ENCODE peak calls at places on chromosomes 5 and 9, in ten cellular contexts. Q is endothelial cell, K is fibroblast of the aortic adventitia, D is HEK293T, V is pancreas, O is GM06990, Y is Kasumi-1, B is A549, T is iris pigment epithelial cell, W is heart right ventricle. E is an unnamed sample.

GRCh38 chr5:11619339-11620028 is 284.8 kb downstream of the CTNND2 start:
- DNase-seq in Q (no peak), K (no peak), D (no peak), V (no peak), O (no peak), Y (peak; percentile 11), B (no peak), T (no peak), W (no peak), E (peak; percentile 7)

GRCh38 chr5:152595327-152595890 is 190.3 kb upstream of the NMUR2 start:
- DNase-seq in Q (no peak), K (no peak), D (no peak), V (no peak), O (no peak), Y (no peak), B (no peak), T (no peak), W (no peak), E (no peak)

GRCh38 chr9:23586906-23587305 is 239.1 kb downstream of the ELAVL2 start:
- DNase-seq in Q (no peak), K (no peak), D (no peak), V (no peak), O (no peak), Y (peak; percentile 44), B (no peak), T (no peak), W (no peak), E (no peak)

GRCh38 chr5:68875351-68875750 is 218.5 kb upstream of the SLC30A5 start:
- DNase-seq in Q (no peak), K (no peak), D (no peak), V (no peak), O (no peak), Y (no peak), B (no peak), T (no peak), W (no peak), E (no peak)

GRCh38 chr5:68652507-68652906 is 437.0 kb downstream of the PIK3R1 start:
- DNase-seq in Q (no peak), K (peak; percentile 82), D (no peak), V (peak; percentile 29), O (no peak), Y (no peak), B (no peak), T (peak; percentile 72), W (no peak), E (no peak)

GRCh38 chr9:127904888-127905728 is 5.7 kb upstream of the ST6GALNAC6 start:
- DNase-seq in Q (no peak), K (no peak), D (no peak), V (peak; percentile 14), O (peak; percentile 64), Y (peak; percentile 58), B (no peak), T (no peak), W (no peak), E (no peak)

GRCh38 chr9:95349109-95350038 is 31.9 kb upstream of the FANCC start:
- DNase-seq in Q (peak; percentile 29), K (no peak), D (no peak), V (no peak), O (no peak), Y (no peak), B (no peak), T (no peak), W (no peak), E (no peak)

GRCh38 chr5:31463341-31463740 is 68.6 kb downstream of the DROSHA start:
- DNase-seq in Q (no peak), K (peak; percentile 41), D (no peak), V (no peak), O (no peak), Y (no peak), B (no peak), T (peak; percentile 57), W (no peak), E (no peak)

GRCh38 chr9:96505316-96505991 is 55.5 kb downstream of the HABP4 start:
- DNase-seq in Q (no peak), K (peak; percentile 43), D (no peak), V (no peak), O (no peak), Y (no peak), B (no peak), T (no peak), W (no peak), E (no peak)

GRCh38 chr9:130715270-130716077 is 21.9 kb downstream of the EXOSC2 start:
- DNase-seq in Q (no peak), K (peak; percentile 36), D (no peak), V (no peak), O (no peak), Y (no peak), B (no peak), T (peak; percentile 41), W (no peak), E (no peak)

GRCh38 chr5:173246135-173246495 is 11.1 kb upstream of the NKX2-5 start:
- DNase-seq in Q (no peak), K (no peak), D (no peak), V (no peak), O (no peak), Y (no peak), B (no peak), T (no peak), W (no peak), E (no peak)

GRCh38 chr5:1436036-1436435 is 9.2 kb downstream of the SLC6A3 start:
- DNase-seq in Q (no peak), K (no peak), D (no peak), V (no peak), O (no peak), Y (no peak), B (no peak), T (no peak), W (no peak), E (no peak)

GRCh38 chr9:126516936-126517750 is 96.6 kb upstream of the LMX1B start:
- DNase-seq in Q (no peak), K (peak; percentile 91), D (peak; percentile 54), V (no peak), O (peak; percentile 35), Y (peak; percentile 20), B (peak; percentile 61), T (peak; percentile 83), W (peak; percentile 40), E (peak; percentile 94)

GRCh38 chr9:76987594-76988200 is 31.8 kb upstream of the FOXB2 start:
- DNase-seq in Q (peak; percentile 49), K (peak; percentile 65), D (peak; percentile 60), V (peak; percentile 32), O (no peak), Y (peak; percentile 57), B (peak; percentile 38), T (peak; percentile 45), W (no peak), E (peak; percentile 74)

GRCh38 chr5:65721775-65722574 is at the start of the genes NLN and SGTB:
- DNase-seq in Q (peak; percentile 95), K (peak; percentile 66), D (peak; percentile 91), V (peak; percentile 88), O (peak; percentile 86), Y (peak; percentile 65), B (peak; percentile 74), T (peak; percentile 76), W (peak; percentile 83), E (peak; percentile 91)

GRCh38 chr5:104494043-104494442 is 931.5 kb upstream of the NUDT12 start:
- DNase-seq in Q (no peak), K (no peak), D (no peak), V (no peak), O (no peak), Y (no peak), B (no peak), T (no peak), W (no peak), E (no peak)

GRCh38 chr5:178940569-178941360 is at the start of gene ZNF454:
- DNase-seq in Q (no peak), K (peak; percentile 86), D (no peak), V (peak; percentile 97), O (no peak), Y (no peak), B (no peak), T (peak; percentile 93), W (peak; percentile 95), E (no peak)

GRCh38 chr9:129568560-129569505 is 52.1 kb downstream of the C9orf50 start:
- DNase-seq in Q (peak; percentile 48), K (no peak), D (peak; percentile 31), V (peak; percentile 69), O (no peak), Y (no peak), B (peak; percentile 53), T (peak; percentile 71), W (peak; percentile 50), E (peak; percentile 61)

GRCh38 chr9:77417570-77417969 is 230.6 kb downstream of the GNA14 start:
- DNase-seq in Q (no peak), K (peak; percentile 73), D (no peak), V (no peak), O (no peak), Y (no peak), B (no peak), T (peak; percentile 78), W (no peak), E (peak; percentile 74)

GRCh38 chr5:163478126-163478981 is 17.9 kb downstream of the HMMR start:
- DNase-seq in Q (no peak), K (peak; percentile 51), D (no peak), V (no peak), O (no peak), Y (no peak), B (no peak), T (peak; percentile 57), W (no peak), E (no peak)

GRCh38 chr5:62521319-62521718 is 57.3 kb upstream of the LRRC70 start:
- DNase-seq in Q (no peak), K (no peak), D (no peak), V (no peak), O (no peak), Y (peak; percentile 19), B (no peak), T (no peak), W (no peak), E (no peak)

GRCh38 chr9:101176384-101176783 is 147.9 kb downstream of the PLPPR1 start:
- DNase-seq in Q (no peak), K (no peak), D (peak; percentile 18), V (no peak), O (no peak), Y (no peak), B (no peak), T (no peak), W (no peak), E (peak; percentile 19)

GRCh38 chr9:68530618-68531017 is 10.1 kb downstream of the TMEM252 start:
- DNase-seq in Q (peak; percentile 36), K (no peak), D (no peak), V (peak; percentile 34), O (no peak), Y (no peak), B (no peak), T (no peak), W (peak; percentile 89), E (no peak)

GRCh38 chr5:67431191-67431590 is 234.6 kb upstream of the CD180 start:
- DNase-seq in Q (no peak), K (peak; percentile 35), D (no peak), V (no peak), O (no peak), Y (no peak), B (no peak), T (peak; percentile 5), W (no peak), E (no peak)

GRCh38 chr5:148820778-148821395 is 5.5 kb upstream of the ADRB2 start:
- DNase-seq in Q (peak; percentile 41), K (peak; percentile 64), D (no peak), V (peak; percentile 27), O (no peak), Y (peak; percentile 80), B (no peak), T (peak; percentile 49), W (no peak), E (peak; percentile 25)

GRCh38 chr9:92966518-92966800 is 19.1 kb downstream of the FGD3 start:
- DNase-seq in Q (no peak), K (no peak), D (no peak), V (no peak), O (no peak), Y (no peak), B (no peak), T (no peak), W (no peak), E (no peak)

GRCh38 chr9:133683494-133684460 is 47.6 kb downstream of the DBH start:
- DNase-seq in Q (peak; percentile 40), K (no peak), D (no peak), V (no peak), O (no peak), Y (no peak), B (no peak), T (peak; percentile 25), W (peak; percentile 71), E (no peak)

GRCh38 chr5:7754997-7755596 is 95.8 kb downstream of the CFAP90 start:
- DNase-seq in Q (peak; percentile 85), K (peak; percentile 19), D (peak; percentile 72), V (peak; percentile 63), O (peak; percentile 70), Y (peak; percentile 2), B (peak; percentile 28), T (peak; percentile 36), W (no peak), E (peak; percentile 27)